ENCODE peak calls at places on chromosomes 3 and 15, in four cellular contexts. B is GM12878, X is HepG2, N is stomach. U is an unnamed sample.

GRCh38 chr3:63990733-63991132 is 32.6 kb downstream of the PSMD6 start:
- DNase-seq in B (no peak), X (peak; percentile 58), N (no peak), U (no peak)

GRCh38 chr15:59392299-59392698 is 19.6 kb upstream of the MYO1E start:
- DNase-seq in B (no peak), X (no peak), N (no peak), U (no peak)

GRCh38 chr3:129892486-129892856 is 1.0 kb downstream of the TMCC1 start:
- DNase-seq in B (no peak), X (no peak), N (no peak), U (peak; percentile 36)

GRCh38 chr3:152235709-152236298 is 32.9 kb upstream of the MBNL1 start:
- DNase-seq in B (no peak), X (peak; percentile 8), N (no peak), U (no peak)

GRCh38 chr3:11185564-11186317 is 31.4 kb downstream of the HRH1 start:
- DNase-seq in B (no peak), X (no peak), N (peak; percentile 75), U (peak; percentile 85)

GRCh38 chr3:1987983-1988382 is 110.7 kb upstream of the CNTN4 start:
- DNase-seq in B (no peak), X (no peak), N (no peak), U (no peak)

GRCh38 chr3:114615535-114616064 is 321.8 kb downstream of the TIGIT start:
- DNase-seq in B (no peak), X (no peak), N (no peak), U (no peak)

GRCh38 chr3:112365035-112365434 is 32.1 kb downstream of the CD200 start:
- DNase-seq in B (no peak), X (no peak), N (no peak), U (no peak)

GRCh38 chr15:101262551-101262950 is 10.7 kb upstream of the CHSY1 start:
- DNase-seq in B (no peak), X (no peak), N (no peak), U (no peak)

GRCh38 chr3:72678380-72678779 is 169.9 kb downstream of the SHQ1 start:
- DNase-seq in B (no peak), X (no peak), N (no peak), U (no peak)

GRCh38 chr15:41565702-41566101 is 6.7 kb downstream of the TYRO3 start:
- DNase-seq in B (no peak), X (no peak), N (no peak), U (no peak)

GRCh38 chr15:66924889-66925288 is 140.5 kb upstream of the SMAD3 start:
- DNase-seq in B (no peak), X (no peak), N (no peak), U (no peak)

GRCh38 chr15:47266556-47266955 is 450.7 kb upstream of the SEMA6D start:
- DNase-seq in B (no peak), X (no peak), N (no peak), U (no peak)

DNA sequence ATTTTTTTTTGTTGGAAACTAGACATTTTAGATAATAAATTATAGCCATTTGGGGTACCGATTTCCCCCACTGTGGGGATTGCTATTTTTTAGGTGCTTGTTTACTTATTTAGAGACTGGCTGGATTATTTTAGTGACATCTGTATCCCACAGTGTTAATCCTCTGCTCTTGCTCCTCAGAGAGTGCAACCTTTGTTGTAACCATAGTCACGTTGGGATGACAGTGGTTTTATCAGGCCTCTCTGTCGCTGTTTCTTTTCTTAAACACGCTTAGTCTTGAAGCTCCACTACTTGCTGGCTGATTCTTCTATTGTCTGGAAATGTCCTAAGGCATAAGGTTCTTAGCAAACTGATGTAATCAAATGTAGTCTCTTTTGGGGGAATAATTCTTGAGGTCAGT is 451.6 kb upstream of the SEMA6D start:
- DNase-seq in B (no peak), X (no peak), N (no peak), U (no peak)
- H3K4me3 ChIP-seq in B (no peak overlapping the region), X (no peak overlapping the region), N (no peak overlapping the region), U (no peak overlapping the region)

GRCh38 chr15:62901087-62901486 is 141.5 kb upstream of the TPM1 start:
- DNase-seq in B (no peak), X (no peak), N (no peak), U (no peak)

GRCh38 chr15:62902821-62903220 is 139.7 kb upstream of the TPM1 start:
- DNase-seq in B (no peak), X (no peak), N (no peak), U (no peak)

GRCh38 chr15:62899090-62899493 is 143.5 kb upstream of the TPM1 start:
- DNase-seq in B (no peak), X (peak; percentile 33), N (no peak), U (no peak)

GRCh38 chr15:62901916-62902554 is 140.5 kb upstream of the TPM1 start:
- DNase-seq in B (no peak), X (no peak), N (no peak), U (no peak)

DNA sequence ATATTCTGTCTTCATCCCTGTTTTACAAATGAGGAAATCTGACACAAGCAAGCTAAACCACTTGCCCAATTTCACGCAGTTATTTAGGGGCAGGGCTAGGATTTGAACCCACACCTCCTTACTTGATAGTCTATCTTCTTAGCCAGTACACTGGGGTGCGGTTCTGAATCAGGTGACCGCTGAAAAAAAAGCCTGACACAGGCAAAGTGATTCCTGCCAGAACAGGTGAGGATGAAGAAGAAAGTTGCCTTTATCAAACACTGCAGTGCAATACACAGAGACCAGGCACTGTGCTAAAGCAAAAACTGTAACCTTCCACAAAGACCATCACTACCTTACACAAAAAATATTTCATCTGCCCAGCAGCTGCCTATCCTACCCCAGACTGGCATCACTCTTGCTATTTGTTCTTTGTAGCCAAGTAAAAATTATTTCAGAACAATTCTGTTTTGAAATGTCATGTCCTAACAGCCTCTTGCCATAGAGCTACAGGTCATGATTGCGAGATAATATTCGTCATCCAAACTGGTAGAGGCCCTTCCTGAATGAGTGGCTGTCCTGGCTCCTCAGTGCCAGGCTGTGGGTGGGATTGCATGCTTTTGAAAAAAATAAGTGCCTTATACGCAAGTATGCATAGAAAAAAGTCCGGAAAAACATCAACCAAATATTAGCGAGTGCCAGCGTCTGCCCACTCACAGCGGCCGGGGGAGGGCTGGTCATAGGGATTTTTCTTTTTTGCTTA is 142.3 kb upstream of the TPM1 start:
- DNase-seq in B (no peak), X (no peak), N (no peak), U (no peak)
- H3K4me1 ChIP-seq in B (no peaks in the 10 kb centered on the region), X (peaks cover 69% of the 10 kb centered on the region), N (peaks cover 22% of the 10 kb centered on the region), U (peaks cover 15% of the 10 kb centered on the region)

DNA sequence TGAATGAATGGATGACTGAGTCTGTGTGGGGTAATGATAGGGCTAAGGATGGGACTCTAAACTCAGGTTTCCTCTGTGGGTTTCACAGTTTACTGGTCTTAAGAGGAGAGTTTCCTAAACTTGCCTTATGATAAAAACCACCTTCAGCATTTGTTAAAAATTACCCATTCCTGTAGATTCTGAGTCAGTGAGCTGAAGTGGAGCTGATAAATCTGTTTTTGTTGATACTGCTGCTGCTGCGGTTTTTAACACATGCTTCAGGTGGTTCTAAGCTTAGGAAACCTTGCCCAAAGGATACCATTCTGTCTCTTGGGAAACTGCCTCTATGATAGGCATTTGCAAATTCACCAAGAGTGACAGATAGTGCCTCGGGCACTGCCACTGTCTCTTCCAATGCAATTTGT is 52.6 kb downstream of the MECOM start:
- DNase-seq in B (no peak), X (no peak), N (no peak), U (no peak)
- TF ChIP-seq POLR2AphosphoS5 in B (no peak), X (no peak), N (no peak), U (no peak)

DNA sequence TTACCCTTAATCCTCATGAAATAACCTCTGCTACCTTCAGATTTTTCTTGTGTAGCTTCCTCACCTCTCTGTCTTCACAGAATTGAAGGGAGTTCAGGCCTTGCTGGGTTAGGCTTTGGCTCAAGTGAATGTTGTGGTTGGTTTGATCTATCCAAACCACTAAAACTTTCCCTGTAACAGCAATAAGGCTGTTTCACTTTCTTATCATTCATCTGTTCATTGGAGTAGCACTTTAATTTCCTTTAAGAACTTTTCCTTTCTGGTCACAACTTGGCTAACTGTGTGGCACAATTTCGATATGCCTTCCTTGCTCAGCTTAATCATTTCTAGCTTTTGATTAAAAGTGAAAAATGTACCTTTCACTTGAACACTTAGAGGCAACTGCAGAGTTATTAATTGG is 129.8 kb downstream of the NR1I2 start:
- DNase-seq in B (peak; percentile 12), X (no peak), N (no peak), U (no peak)
- H3K4me3 ChIP-seq in B (no peak overlapping the region), X (no peak overlapping the region), N (no peak overlapping the region), U (no peak overlapping the region)